ENCODE peak calls at places on chromosomes 1 and 21, in ten cellular contexts. One of them, this sample, is unnamed.

GRCh38 chr1:205042911-205043806 is at the start of gene CNTN2:
- DNase-seq in iPS DF 6.9: no peak
- DNase-seq in suprapubic skin: no peak
- DNase-seq in transverse colon: no peak
- DNase-seq in left ventricle myocardium inferior: no peak
- DNase-seq in CD8-positive, alpha-beta T cell: no peak
- DNase-seq in uterus: no peak
- DNase-seq in HL-60: no peak
- DNase-seq in heart left ventricle: no peak
- DNase-seq in RWPE1: no peak
- DNase-seq in this sample: no peak

GRCh38 chr1:238764779-238765178 is 621.6 kb upstream of the CHRM3 start:
- DNase-seq in iPS DF 6.9: no peak
- DNase-seq in suprapubic skin: no peak
- DNase-seq in transverse colon: no peak
- DNase-seq in left ventricle myocardium inferior: no peak
- DNase-seq in CD8-positive, alpha-beta T cell: no peak
- DNase-seq in uterus: no peak
- DNase-seq in HL-60: no peak
- DNase-seq in heart left ventricle: no peak
- DNase-seq in RWPE1: no peak
- DNase-seq in this sample: no peak

GRCh38 chr1:28104866-28105467 is 16.6 kb upstream of the EYA3 start:
- DNase-seq in iPS DF 6.9: peak; percentile 95
- DNase-seq in suprapubic skin: no peak
- DNase-seq in transverse colon: peak; percentile 72
- DNase-seq in left ventricle myocardium inferior: no peak
- DNase-seq in CD8-positive, alpha-beta T cell: no peak
- DNase-seq in uterus: no peak
- DNase-seq in HL-60: no peak
- DNase-seq in heart left ventricle: peak; percentile 22
- DNase-seq in RWPE1: peak; percentile 35
- DNase-seq in this sample: peak; percentile 89

GRCh38 chr21:28971171-28971570 is 21.5 kb downstream of the LTN1 start:
- DNase-seq in iPS DF 6.9: no peak
- DNase-seq in suprapubic skin: no peak
- DNase-seq in transverse colon: no peak
- DNase-seq in left ventricle myocardium inferior: no peak
- DNase-seq in CD8-positive, alpha-beta T cell: no peak
- DNase-seq in uterus: no peak
- DNase-seq in HL-60: no peak
- DNase-seq in heart left ventricle: no peak
- DNase-seq in RWPE1: no peak
- DNase-seq in this sample: no peak

GRCh38 chr1:167401260-167401873 is 117.0 kb downstream of the CD247 start:
- DNase-seq in iPS DF 6.9: peak; percentile 35
- DNase-seq in suprapubic skin: no peak
- DNase-seq in transverse colon: peak; percentile 71
- DNase-seq in left ventricle myocardium inferior: no peak
- DNase-seq in CD8-positive, alpha-beta T cell: peak; percentile 45
- DNase-seq in uterus: no peak
- DNase-seq in HL-60: peak; percentile 34
- DNase-seq in heart left ventricle: peak; percentile 24
- DNase-seq in RWPE1: peak; percentile 38
- DNase-seq in this sample: peak; percentile 61

GRCh38 chr1:160539896-160540858 is 17.1 kb upstream of the SLAMF6 start:
- DNase-seq in iPS DF 6.9: no peak
- DNase-seq in suprapubic skin: no peak
- DNase-seq in transverse colon: peak; percentile 64
- DNase-seq in left ventricle myocardium inferior: no peak
- DNase-seq in CD8-positive, alpha-beta T cell: peak; percentile 43
- DNase-seq in uterus: no peak
- DNase-seq in HL-60: peak; percentile 39
- DNase-seq in heart left ventricle: peak; percentile 10
- DNase-seq in RWPE1: no peak
- DNase-seq in this sample: peak; percentile 77

GRCh38 chr1:222064388-222065201 is 322.7 kb upstream of the DUSP10 start:
- DNase-seq in iPS DF 6.9: no peak
- DNase-seq in suprapubic skin: no peak
- DNase-seq in transverse colon: no peak
- DNase-seq in left ventricle myocardium inferior: no peak
- DNase-seq in CD8-positive, alpha-beta T cell: no peak
- DNase-seq in uterus: no peak
- DNase-seq in HL-60: no peak
- DNase-seq in heart left ventricle: no peak
- DNase-seq in RWPE1: no peak
- DNase-seq in this sample: no peak

GRCh38 chr1:31748265-31748859 is 15.8 kb downstream of the ADGRB2 start:
- DNase-seq in iPS DF 6.9: no peak
- DNase-seq in suprapubic skin: no peak
- DNase-seq in transverse colon: no peak
- DNase-seq in left ventricle myocardium inferior: no peak
- DNase-seq in CD8-positive, alpha-beta T cell: no peak
- DNase-seq in uterus: no peak
- DNase-seq in HL-60: no peak
- DNase-seq in heart left ventricle: no peak
- DNase-seq in RWPE1: no peak
- DNase-seq in this sample: no peak

GRCh38 chr1:241423541-241424479 is 66.8 kb upstream of the RGS7 start:
- DNase-seq in iPS DF 6.9: no peak
- DNase-seq in suprapubic skin: no peak
- DNase-seq in transverse colon: no peak
- DNase-seq in left ventricle myocardium inferior: no peak
- DNase-seq in CD8-positive, alpha-beta T cell: peak; percentile 5
- DNase-seq in uterus: no peak
- DNase-seq in HL-60: no peak
- DNase-seq in heart left ventricle: no peak
- DNase-seq in RWPE1: peak; percentile 7
- DNase-seq in this sample: no peak

GRCh38 chr1:88922214-88922613 is 30.8 kb upstream of the GTF2B start:
- DNase-seq in iPS DF 6.9: no peak
- DNase-seq in suprapubic skin: no peak
- DNase-seq in transverse colon: no peak
- DNase-seq in left ventricle myocardium inferior: no peak
- DNase-seq in CD8-positive, alpha-beta T cell: no peak
- DNase-seq in uterus: no peak
- DNase-seq in HL-60: no peak
- DNase-seq in heart left ventricle: no peak
- DNase-seq in RWPE1: no peak
- DNase-seq in this sample: no peak
- H3K27ac ChIP-seq in iPS DF 6.9: no peak overlapping the region
- H3K27ac ChIP-seq in suprapubic skin: no peak overlapping the region
- H3K27ac ChIP-seq in transverse colon: no peak overlapping the region
- H3K27ac ChIP-seq in left ventricle myocardium inferior: no peak overlapping the region
- H3K27ac ChIP-seq in CD8-positive, alpha-beta T cell: no peak overlapping the region
- H3K27ac ChIP-seq in uterus: no peak overlapping the region
- H3K27ac ChIP-seq in HL-60: no peak overlapping the region
- H3K27ac ChIP-seq in heart left ventricle: no peak overlapping the region
- H3K27ac ChIP-seq in RWPE1: no peak overlapping the region
- H3K27ac ChIP-seq in this sample: no peak overlapping the region

GRCh38 chr1:17538428-17539130 is 919 bp upstream of the ARHGEF10L start:
- DNase-seq in iPS DF 6.9: peak; percentile 57
- DNase-seq in suprapubic skin: peak; percentile 83
- DNase-seq in transverse colon: no peak
- DNase-seq in left ventricle myocardium inferior: no peak
- DNase-seq in CD8-positive, alpha-beta T cell: no peak
- DNase-seq in uterus: peak; percentile 56
- DNase-seq in HL-60: no peak
- DNase-seq in heart left ventricle: no peak
- DNase-seq in RWPE1: no peak
- DNase-seq in this sample: peak; percentile 66
- H3K27ac ChIP-seq in iPS DF 6.9: no peak overlapping the region
- H3K27ac ChIP-seq in suprapubic skin: peak overlapping the region; percentile 85
- H3K27ac ChIP-seq in transverse colon: peak overlapping the region; percentile 89
- H3K27ac ChIP-seq in left ventricle myocardium inferior: peak overlapping the region; percentile 88
- H3K27ac ChIP-seq in CD8-positive, alpha-beta T cell: no peak overlapping the region
- H3K27ac ChIP-seq in uterus: peak overlapping the region; percentile 93
- H3K27ac ChIP-seq in HL-60: no peak overlapping the region
- H3K27ac ChIP-seq in heart left ventricle: peak overlapping the region; percentile 83
- H3K27ac ChIP-seq in RWPE1: no peak overlapping the region
- H3K27ac ChIP-seq in this sample: peak overlapping the region; percentile 57

GRCh38 chr1:14954210-14954609 is 199.3 kb upstream of the TMEM51 start:
- DNase-seq in iPS DF 6.9: no peak
- DNase-seq in suprapubic skin: no peak
- DNase-seq in transverse colon: no peak
- DNase-seq in left ventricle myocardium inferior: no peak
- DNase-seq in CD8-positive, alpha-beta T cell: no peak
- DNase-seq in uterus: no peak
- DNase-seq in HL-60: no peak
- DNase-seq in heart left ventricle: no peak
- DNase-seq in RWPE1: peak; percentile 13
- DNase-seq in this sample: no peak
- H3K27ac ChIP-seq in iPS DF 6.9: no peak overlapping the region
- H3K27ac ChIP-seq in suprapubic skin: no peak overlapping the region
- H3K27ac ChIP-seq in transverse colon: no peak overlapping the region
- H3K27ac ChIP-seq in left ventricle myocardium inferior: no peak overlapping the region
- H3K27ac ChIP-seq in CD8-positive, alpha-beta T cell: no peak overlapping the region
- H3K27ac ChIP-seq in uterus: no peak overlapping the region
- H3K27ac ChIP-seq in HL-60: no peak overlapping the region
- H3K27ac ChIP-seq in heart left ventricle: no peak overlapping the region
- H3K27ac ChIP-seq in RWPE1: peak overlapping the region; percentile 49
- H3K27ac ChIP-seq in this sample: no peak overlapping the region

DNA sequence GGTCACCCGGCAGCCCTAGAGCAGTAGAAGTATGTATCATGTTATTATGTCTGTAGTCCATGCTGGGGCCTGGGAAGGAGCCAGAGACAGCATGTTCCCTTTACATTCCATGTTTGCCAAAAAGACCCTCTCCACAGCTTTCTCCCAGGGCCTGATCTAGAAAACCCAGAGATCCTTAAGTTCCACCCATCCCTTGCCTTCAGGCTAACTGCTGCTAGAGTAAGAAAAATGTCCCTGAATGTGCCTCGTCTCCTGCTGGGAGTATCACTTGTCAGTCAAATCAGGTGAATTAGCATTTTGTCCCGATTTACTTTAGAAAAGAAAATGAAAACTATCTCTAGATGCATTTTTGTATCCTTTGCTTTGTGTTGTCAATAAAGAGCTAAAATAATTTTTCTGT is 13.3 kb upstream of the MRPS14 start:
- DNase-seq in iPS DF 6.9: no peak
- DNase-seq in suprapubic skin: no peak
- DNase-seq in transverse colon: no peak
- DNase-seq in left ventricle myocardium inferior: no peak
- DNase-seq in CD8-positive, alpha-beta T cell: no peak
- DNase-seq in uterus: no peak
- DNase-seq in HL-60: no peak
- DNase-seq in heart left ventricle: no peak
- DNase-seq in RWPE1: no peak
- DNase-seq in this sample: no peak
- H3K27ac ChIP-seq in iPS DF 6.9: no peak overlapping the region
- H3K27ac ChIP-seq in suprapubic skin: no peak overlapping the region
- H3K27ac ChIP-seq in transverse colon: no peak overlapping the region
- H3K27ac ChIP-seq in left ventricle myocardium inferior: no peak overlapping the region
- H3K27ac ChIP-seq in CD8-positive, alpha-beta T cell: no peak overlapping the region
- H3K27ac ChIP-seq in uterus: no peak overlapping the region
- H3K27ac ChIP-seq in HL-60: no peak overlapping the region
- H3K27ac ChIP-seq in heart left ventricle: no peak overlapping the region
- H3K27ac ChIP-seq in RWPE1: no peak overlapping the region
- H3K27ac ChIP-seq in this sample: no peak overlapping the region

GRCh38 chr1:234983554-234983911 is 145.1 kb downstream of the TOMM20 start:
- DNase-seq in iPS DF 6.9: no peak
- DNase-seq in suprapubic skin: no peak
- DNase-seq in transverse colon: no peak
- DNase-seq in left ventricle myocardium inferior: no peak
- DNase-seq in CD8-positive, alpha-beta T cell: no peak
- DNase-seq in uterus: no peak
- DNase-seq in HL-60: no peak
- DNase-seq in heart left ventricle: no peak
- DNase-seq in RWPE1: no peak
- DNase-seq in this sample: no peak
- H3K27ac ChIP-seq in iPS DF 6.9: no peak overlapping the region
- H3K27ac ChIP-seq in suprapubic skin: peak overlapping the region; percentile 92
- H3K27ac ChIP-seq in transverse colon: peak overlapping the region; percentile 84
- H3K27ac ChIP-seq in left ventricle myocardium inferior: peak overlapping the region; percentile 94
- H3K27ac ChIP-seq in CD8-positive, alpha-beta T cell: no peak overlapping the region
- H3K27ac ChIP-seq in uterus: peak overlapping the region; percentile 89
- H3K27ac ChIP-seq in HL-60: peak overlapping the region; percentile 99
- H3K27ac ChIP-seq in heart left ventricle: peak overlapping the region; percentile 46
- H3K27ac ChIP-seq in RWPE1: no peak overlapping the region
- H3K27ac ChIP-seq in this sample: peak overlapping the region; percentile 30

GRCh38 chr1:183477986-183478781 is 5.9 kb downstream of the SMG7 start:
- DNase-seq in iPS DF 6.9: no peak
- DNase-seq in suprapubic skin: no peak
- DNase-seq in transverse colon: no peak
- DNase-seq in left ventricle myocardium inferior: no peak
- DNase-seq in CD8-positive, alpha-beta T cell: no peak
- DNase-seq in uterus: no peak
- DNase-seq in HL-60: no peak
- DNase-seq in heart left ventricle: no peak
- DNase-seq in RWPE1: no peak
- DNase-seq in this sample: no peak
- H3K27ac ChIP-seq in iPS DF 6.9: no peak overlapping the region
- H3K27ac ChIP-seq in suprapubic skin: no peak overlapping the region
- H3K27ac ChIP-seq in transverse colon: no peak overlapping the region
- H3K27ac ChIP-seq in left ventricle myocardium inferior: no peak overlapping the region
- H3K27ac ChIP-seq in CD8-positive, alpha-beta T cell: no peak overlapping the region
- H3K27ac ChIP-seq in uterus: no peak overlapping the region
- H3K27ac ChIP-seq in HL-60: peak overlapping the region; percentile 9
- H3K27ac ChIP-seq in heart left ventricle: no peak overlapping the region
- H3K27ac ChIP-seq in RWPE1: no peak overlapping the region
- H3K27ac ChIP-seq in this sample: no peak overlapping the region

GRCh38 chr1:91555074-91555730 is 54.6 kb downstream of the CDC7 start:
- DNase-seq in iPS DF 6.9: no peak
- DNase-seq in suprapubic skin: no peak
- DNase-seq in transverse colon: no peak
- DNase-seq in left ventricle myocardium inferior: no peak
- DNase-seq in CD8-positive, alpha-beta T cell: no peak
- DNase-seq in uterus: no peak
- DNase-seq in HL-60: no peak
- DNase-seq in heart left ventricle: no peak
- DNase-seq in RWPE1: peak; percentile 12
- DNase-seq in this sample: no peak
- H3K27ac ChIP-seq in iPS DF 6.9: no peak overlapping the region
- H3K27ac ChIP-seq in suprapubic skin: no peak overlapping the region
- H3K27ac ChIP-seq in transverse colon: no peak overlapping the region
- H3K27ac ChIP-seq in left ventricle myocardium inferior: no peak overlapping the region
- H3K27ac ChIP-seq in CD8-positive, alpha-beta T cell: peak overlapping the region; percentile 49
- H3K27ac ChIP-seq in uterus: peak overlapping the region; percentile 67
- H3K27ac ChIP-seq in HL-60: no peak overlapping the region
- H3K27ac ChIP-seq in heart left ventricle: no peak overlapping the region
- H3K27ac ChIP-seq in RWPE1: no peak overlapping the region
- H3K27ac ChIP-seq in this sample: peak overlapping the region; percentile 11

This sample was measured in colonic mucosa.